ENCODE peak calls at places on chromosome 20, in seven cellular contexts. One of them, this sample, is unnamed.
A peak's percentile ranks its signal among the peaks of the same experiment; 100 is the strongest.

GRCh38 chr20:63099426-63100267 is 92.9 kb upstream of the BHLHE23 start:
- DNase-seq in CD8-positive, alpha-beta T cell: no peak
- DNase-seq in GM23248: no peak
- DNase-seq in fibroblast of pulmonary artery: no peak
- DNase-seq in HuH-7.5: no peak
- DNase-seq in cerebellar cortex: no peak
- DNase-seq in NCI-H1436: no peak
- DNase-seq in this sample: no peak

GRCh38 chr20:49832632-49833327 is 20.2 kb downstream of the SLC9A8 start:
- DNase-seq in CD8-positive, alpha-beta T cell: no peak
- DNase-seq in GM23248: peak; percentile 67
- DNase-seq in fibroblast of pulmonary artery: peak; percentile 83
- DNase-seq in HuH-7.5: peak; percentile 23
- DNase-seq in cerebellar cortex: no peak
- DNase-seq in NCI-H1436: no peak
- DNase-seq in this sample: no peak

GRCh38 chr20:2032168-2032567 is 38.3 kb upstream of the PDYN start:
- DNase-seq in CD8-positive, alpha-beta T cell: no peak
- DNase-seq in GM23248: no peak
- DNase-seq in fibroblast of pulmonary artery: no peak
- DNase-seq in HuH-7.5: no peak
- DNase-seq in cerebellar cortex: no peak
- DNase-seq in NCI-H1436: no peak
- DNase-seq in this sample: no peak

GRCh38 chr20:44736170-44737021 is 9.3 kb upstream of the KCNK15 start:
- DNase-seq in CD8-positive, alpha-beta T cell: no peak
- DNase-seq in GM23248: peak; percentile 88
- DNase-seq in fibroblast of pulmonary artery: peak; percentile 89
- DNase-seq in HuH-7.5: peak; percentile 81
- DNase-seq in cerebellar cortex: peak; percentile 83
- DNase-seq in NCI-H1436: no peak
- DNase-seq in this sample: no peak

GRCh38 chr20:62063601-62063980 is 2.1 kb downstream of the TAF4 start:
- DNase-seq in CD8-positive, alpha-beta T cell: no peak
- DNase-seq in GM23248: peak; percentile 15
- DNase-seq in fibroblast of pulmonary artery: no peak
- DNase-seq in HuH-7.5: no peak
- DNase-seq in cerebellar cortex: peak; percentile 38
- DNase-seq in NCI-H1436: no peak
- DNase-seq in this sample: no peak

GRCh38 chr20:46601603-46602122 is 49.6 kb downstream of the SLC13A3 start:
- DNase-seq in CD8-positive, alpha-beta T cell: no peak
- DNase-seq in GM23248: no peak
- DNase-seq in fibroblast of pulmonary artery: no peak
- DNase-seq in HuH-7.5: no peak
- DNase-seq in cerebellar cortex: no peak
- DNase-seq in NCI-H1436: no peak
- DNase-seq in this sample: no peak

GRCh38 chr20:36541227-36542018 is at the start of gene MYL9:
- DNase-seq in CD8-positive, alpha-beta T cell: no peak
- DNase-seq in GM23248: peak; percentile 90
- DNase-seq in fibroblast of pulmonary artery: peak; percentile 77
- DNase-seq in HuH-7.5: peak; percentile 31
- DNase-seq in cerebellar cortex: no peak
- DNase-seq in NCI-H1436: no peak
- DNase-seq in this sample: no peak

GRCh38 chr20:1484438-1485120 is 6.6 kb downstream of the SIRPB2 start:
- DNase-seq in CD8-positive, alpha-beta T cell: no peak
- DNase-seq in GM23248: peak; percentile 29
- DNase-seq in fibroblast of pulmonary artery: no peak
- DNase-seq in HuH-7.5: no peak
- DNase-seq in cerebellar cortex: no peak
- DNase-seq in NCI-H1436: no peak
- DNase-seq in this sample: no peak

GRCh38 chr20:4645621-4646020 is 76.1 kb upstream of the PRND start:
- DNase-seq in CD8-positive, alpha-beta T cell: no peak
- DNase-seq in GM23248: no peak
- DNase-seq in fibroblast of pulmonary artery: no peak
- DNase-seq in HuH-7.5: no peak
- DNase-seq in cerebellar cortex: no peak
- DNase-seq in NCI-H1436: no peak
- DNase-seq in this sample: no peak

GRCh38 chr20:43843096-43843964 is 71.3 kb upstream of the TOX2 start:
- DNase-seq in CD8-positive, alpha-beta T cell: no peak
- DNase-seq in GM23248: peak; percentile 92
- DNase-seq in fibroblast of pulmonary artery: peak; percentile 88
- DNase-seq in HuH-7.5: no peak
- DNase-seq in cerebellar cortex: no peak
- DNase-seq in NCI-H1436: no peak
- DNase-seq in this sample: no peak

GRCh38 chr20:33024263-33024601 is 7.2 kb upstream of the BPIFB6 start:
- DNase-seq in CD8-positive, alpha-beta T cell: no peak
- DNase-seq in GM23248: no peak
- DNase-seq in fibroblast of pulmonary artery: no peak
- DNase-seq in HuH-7.5: no peak
- DNase-seq in cerebellar cortex: no peak
- DNase-seq in NCI-H1436: no peak
- DNase-seq in this sample: no peak

GRCh38 chr20:50299325-50299629 is 108.6 kb downstream of the CEBPB start:
- DNase-seq in CD8-positive, alpha-beta T cell: no peak
- DNase-seq in GM23248: no peak
- DNase-seq in fibroblast of pulmonary artery: no peak
- DNase-seq in HuH-7.5: no peak
- DNase-seq in cerebellar cortex: no peak
- DNase-seq in NCI-H1436: no peak
- DNase-seq in this sample: no peak

GRCh38 chr20:47789081-47789998 is 4.1 kb upstream of the SULF2 start:
- DNase-seq in CD8-positive, alpha-beta T cell: no peak
- DNase-seq in GM23248: no peak
- DNase-seq in fibroblast of pulmonary artery: no peak
- DNase-seq in HuH-7.5: peak; percentile 75
- DNase-seq in cerebellar cortex: no peak
- DNase-seq in NCI-H1436: no peak
- DNase-seq in this sample: no peak

GRCh38 chr20:5008743-5009142 is 7.4 kb upstream of the SLC23A2 start:
- DNase-seq in CD8-positive, alpha-beta T cell: no peak
- DNase-seq in GM23248: peak; percentile 3
- DNase-seq in fibroblast of pulmonary artery: no peak
- DNase-seq in HuH-7.5: no peak
- DNase-seq in cerebellar cortex: no peak
- DNase-seq in NCI-H1436: no peak
- DNase-seq in this sample: no peak

GRCh38 chr20:57688864-57689263 is 21.0 kb downstream of the PMEPA1 start:
- DNase-seq in CD8-positive, alpha-beta T cell: no peak
- DNase-seq in GM23248: no peak
- DNase-seq in fibroblast of pulmonary artery: no peak
- DNase-seq in HuH-7.5: no peak
- DNase-seq in cerebellar cortex: no peak
- DNase-seq in NCI-H1436: no peak
- DNase-seq in this sample: no peak

GRCh38 chr20:37223053-37223452 is 38.6 kb downstream of the GHRH start:
- DNase-seq in CD8-positive, alpha-beta T cell: no peak
- DNase-seq in GM23248: peak; percentile 96
- DNase-seq in fibroblast of pulmonary artery: peak; percentile 92
- DNase-seq in HuH-7.5: no peak
- DNase-seq in cerebellar cortex: no peak
- DNase-seq in NCI-H1436: no peak
- DNase-seq in this sample: no peak

GRCh38 chr20:63691711-63692435 is 4.6 kb upstream of the TNFRSF6B start:
- DNase-seq in CD8-positive, alpha-beta T cell: no peak
- DNase-seq in GM23248: no peak
- DNase-seq in fibroblast of pulmonary artery: no peak
- DNase-seq in HuH-7.5: no peak
- DNase-seq in cerebellar cortex: no peak
- DNase-seq in NCI-H1436: no peak
- DNase-seq in this sample: no peak

GRCh38 chr20:31835977-31836852 is 9.2 kb downstream of the FOXS1 start:
- DNase-seq in CD8-positive, alpha-beta T cell: peak; percentile 9
- DNase-seq in GM23248: peak; percentile 97
- DNase-seq in fibroblast of pulmonary artery: peak; percentile 90
- DNase-seq in HuH-7.5: no peak
- DNase-seq in cerebellar cortex: peak; percentile 62
- DNase-seq in NCI-H1436: no peak
- DNase-seq in this sample: no peak

GRCh38 chr20:36303020-36303595 is 3.0 kb upstream of the DLGAP4 start:
- DNase-seq in CD8-positive, alpha-beta T cell: no peak
- DNase-seq in GM23248: no peak
- DNase-seq in fibroblast of pulmonary artery: no peak
- DNase-seq in HuH-7.5: no peak
- DNase-seq in cerebellar cortex: no peak
- DNase-seq in NCI-H1436: no peak
- DNase-seq in this sample: no peak